ENCODE peak calls at places on chromosomes 6 and 20, in six cellular contexts. I is aorta; L is pancreas; C is left lobe of liver; G is activated T-cell treated with anti-CD3 and anti-CD28 coated beads, Interleukin-2, amount 50 U/mL, for 24 hours; X is naive thymus-derived CD8-positive, alpha-beta T cell. Y is an unnamed sample.

GRCh38 chr6:111765681-111766523 is 107.3 kb downstream of the FYN start:
- DNase-seq in I (no peak), L (no peak), C (no peak), G (no peak), X (no peak), Y (no peak)

GRCh38 chr6:89836637-89837222 is 7.0 kb downstream of the CASP8AP2 start:
- DNase-seq in I (no peak), L (no peak), C (no peak), G (no peak), X (no peak), Y (no peak)

GRCh38 chr6:33785766-33786165 is 3.2 kb downstream of the LEMD2 start:
- DNase-seq in I (no peak), L (no peak), C (no peak), G (no peak), X (no peak), Y (no peak)

GRCh38 chr20:64103871-64104666 is 3.3 kb downstream of the NPBWR2 start:
- DNase-seq in I (peak), L (peak), C (peak), G (peak), X (no peak), Y (no peak)

GRCh38 chr6:87789198-87789899 is 87.3 kb upstream of the AKIRIN2 start:
- DNase-seq in I (no peak), L (no peak), C (no peak), G (no peak), X (no peak), Y (no peak)

GRCh38 chr6:108074359-108075144 is at the start of gene OSTM1:
- DNase-seq in I (peak), L (peak), C (peak), G (peak), X (peak), Y (peak)

GRCh38 chr6:25477006-25477590 is 174.9 kb upstream of the SCGN start:
- DNase-seq in I (no peak), L (no peak), C (no peak), G (no peak), X (no peak), Y (no peak)

GRCh38 chr6:49003348-49003747 is 459.7 kb downstream of the MMUT start:
- DNase-seq in I (no peak), L (no peak), C (no peak), G (no peak), X (no peak), Y (no peak)

GRCh38 chr6:157864185-157864761 is 41.2 kb downstream of the SNX9 start:
- DNase-seq in I (no peak), L (no peak), C (no peak), G (peak), X (no peak), Y (no peak)

GRCh38 chr6:16322666-16323312 is 84.4 kb downstream of the GMPR start:
- DNase-seq in I (no peak), L (no peak), C (no peak), G (peak), X (peak), Y (no peak)

GRCh38 chr6:79269877-79270276 is 35.4 kb upstream of the HMGN3 start:
- DNase-seq in I (no peak), L (no peak), C (no peak), G (no peak), X (no peak), Y (no peak)

Y was measured in GM12892.